ENCODE peak calls at places on chromosome 13, in nine cellular contexts. R is transverse colon; B is colonic mucosa; M is IMR-90; U is effector memory CD4-positive, alpha-beta T cell; T is neuronal stem cell; O is GM23338; L is fibroblast of lung; N is breast epithelium. J is an unnamed sample. For H3K4me1, the result is how much of the 10 kb centered on the place peaks cover.

GRCh38 chr13:84362777-84363176 is 480.5 kb upstream of the SLITRK1 start:
- DNase-seq in R (no peak), B (no peak), M (no peak), U (no peak), T (no peak), O (peak), L (peak), N (no peak), J (no peak)

GRCh38 chr13:78610381-78610883 is 7.1 kb upstream of the POU4F1 start:
- DNase-seq in R (no peak), B (no peak), M (peak), U (no peak), T (no peak), O (no peak), L (peak), N (no peak), J (peak)

GRCh38 chr13:48600374-48601364 is 53.1 kb upstream of the CYSLTR2 start:
- DNase-seq in R (no peak), B (no peak), M (peak), U (no peak), T (no peak), O (no peak), L (peak), N (no peak), J (no peak)

GRCh38 chr13:85724554-85725432 is 74.4 kb downstream of the SLITRK6 start:
- DNase-seq in R (no peak), B (no peak), M (peak), U (no peak), T (no peak), O (no peak), L (no peak), N (no peak), J (no peak)

GRCh38 chr13:45833663-45834062 is 17.9 kb downstream of the SIAH3 start:
- DNase-seq in R (no peak), B (no peak), M (peak), U (no peak), T (no peak), O (no peak), L (peak), N (peak), J (no peak)

GRCh38 chr13:28707629-28708427 is 10.9 kb downstream of the SLC46A3 start:
- DNase-seq in R (no peak), B (no peak), M (peak), U (no peak), T (no peak), O (no peak), L (peak), N (no peak), J (no peak)

GRCh38 chr13:48653074-48654054 is at the start of gene CYSLTR2:
- DNase-seq in R (no peak), B (no peak), M (peak), U (no peak), T (no peak), O (peak), L (peak), N (no peak), J (peak)

GRCh38 chr13:31767175-31767900 is 28.0 kb downstream of the RXFP2 start:
- DNase-seq in R (no peak), B (no peak), M (peak), U (no peak), T (no peak), O (no peak), L (peak), N (peak), J (no peak)

GRCh38 chr13:114063545-114064515 is 68.6 kb downstream of the RASA3 start:
- DNase-seq in R (peak), B (no peak), M (peak), U (no peak), T (no peak), O (no peak), L (peak), N (peak), J (no peak)

GRCh38 chr13:91381371-91381770 is 17.1 kb upstream of the GPC5 start:
- DNase-seq in R (no peak), B (no peak), M (peak), U (no peak), T (no peak), O (no peak), L (peak), N (no peak), J (peak)

GRCh38 chr13:111911754-111912452 is 155.0 kb upstream of the SOX1 start:
- DNase-seq in R (no peak), B (peak), M (no peak), U (no peak), T (no peak), O (no peak), L (no peak), N (peak), J (no peak)

GRCh38 chr13:111480976-111481375 is 160.5 kb downstream of the TEX29 start:
- DNase-seq in R (no peak), B (no peak), M (no peak), U (no peak), T (no peak), O (no peak), L (no peak), N (no peak), J (no peak)

GRCh38 chr13:46656786-46657185 is 103.8 kb downstream of the LRCH1 start:
- DNase-seq in R (no peak), B (no peak), M (no peak), U (no peak), T (no peak), O (no peak), L (no peak), N (no peak), J (no peak)

GRCh38 chr13:41058229-41059070 is 2.9 kb upstream of the WBP4 start:
- DNase-seq in R (no peak), B (no peak), M (peak), U (no peak), T (no peak), O (no peak), L (peak), N (no peak), J (no peak)

GRCh38 chr13:112171570-112171965 is 104.6 kb downstream of the SOX1 start:
- DNase-seq in R (no peak), B (no peak), M (no peak), U (no peak), T (no peak), O (no peak), L (no peak), N (no peak), J (no peak)

GRCh38 chr13:72383646-72384045 is 343.8 kb downstream of the MZT1 start:
- DNase-seq in R (no peak), B (no peak), M (no peak), U (no peak), T (no peak), O (no peak), L (no peak), N (no peak), J (no peak)

GRCh38 chr13:114131581-114132418 is 623 bp downstream of the RASA3 start:
- DNase-seq in R (no peak), B (no peak), M (no peak), U (no peak), T (no peak), O (peak), L (peak), N (no peak), J (peak)

GRCh38 chr13:48728876-48729275 is 75.1 kb downstream of the CYSLTR2 start:
- DNase-seq in R (no peak), B (no peak), M (no peak), U (no peak), T (no peak), O (no peak), L (peak), N (no peak), J (no peak)

GRCh38 chr13:78339927-78340326 is 263.4 kb downstream of the POU4F1 start:
- DNase-seq in R (no peak), B (no peak), M (no peak), U (no peak), T (no peak), O (no peak), L (no peak), N (no peak), J (no peak)

GRCh38 chr13:27622102-27622820 is 569 bp downstream of the POLR1D start:
- DNase-seq in R (peak), B (no peak), M (peak), U (no peak), T (no peak), O (no peak), L (no peak), N (no peak), J (no peak)

GRCh38 chr13:92303428-92303827 is 905.0 kb downstream of the GPC5 start:
- DNase-seq in R (no peak), B (no peak), M (peak), U (no peak), T (no peak), O (no peak), L (peak), N (no peak), J (no peak)

GRCh38 chr13:112643759-112644459 is 45.9 kb upstream of the ATP11A start:
- DNase-seq in R (no peak), B (no peak), M (no peak), U (no peak), T (no peak), O (no peak), L (no peak), N (no peak), J (no peak)

GRCh38 chr13:44768233-44768632 is 192.1 kb upstream of the TSC22D1 start:
- DNase-seq in R (no peak), B (no peak), M (no peak), U (peak), T (no peak), O (no peak), L (no peak), N (no peak), J (no peak)

GRCh38 chr13:113064534-113065405 is 40.8 kb upstream of the F7 start:
- DNase-seq in R (no peak), B (no peak), M (peak), U (no peak), T (no peak), O (no peak), L (peak), N (no peak), J (peak)

GRCh38 chr13:68523838-68524424 is 1293.8 kb upstream of the PCDH9 start:
- DNase-seq in R (no peak), B (no peak), M (no peak), U (no peak), T (no peak), O (no peak), L (no peak), N (no peak), J (no peak)

GRCh38 chr13:112783135-112783945 is 93.5 kb downstream of the ATP11A start:
- DNase-seq in R (no peak), B (no peak), M (peak), U (no peak), T (no peak), O (no peak), L (peak), N (no peak), J (no peak)

GRCh38 chr13:28637714-28638355 is 21.1 kb upstream of the POMP start:
- DNase-seq in R (no peak), B (no peak), M (no peak), U (no peak), T (no peak), O (peak), L (no peak), N (no peak), J (no peak)

GRCh38 chr13:45136741-45137500 is 16.6 kb downstream of the GTF2F2 start:
- DNase-seq in R (no peak), B (no peak), M (no peak), U (no peak), T (no peak), O (peak), L (no peak), N (no peak), J (no peak)

GRCh38 chr13:42101821-42102580 is 53.6 kb downstream of the DGKH start:
- DNase-seq in R (no peak), B (no peak), M (no peak), U (no peak), T (no peak), O (no peak), L (peak), N (no peak), J (no peak)

GRCh38 chr13:95087746-95088305 is 213.4 kb downstream of the ABCC4 start:
- DNase-seq in R (no peak), B (no peak), M (peak), U (no peak), T (no peak), O (no peak), L (peak), N (no peak), J (no peak)

GRCh38 chr13:51626749-51627148 is 42.5 kb downstream of the WDFY2 start:
- DNase-seq in R (no peak), B (no peak), M (no peak), U (no peak), T (no peak), O (no peak), L (no peak), N (peak), J (no peak)

GRCh38 chr13:108269601-108270328 is at the start of gene TNFSF13B:
- DNase-seq in R (peak), B (peak), M (peak), U (no peak), T (no peak), O (peak), L (peak), N (no peak), J (peak)
- H3K4me3 ChIP-seq in R (peak), B (peak), M (peak), U (peak), T (no peak), O (no peak), L (peak), N (peak), J (no peak)

DNA sequence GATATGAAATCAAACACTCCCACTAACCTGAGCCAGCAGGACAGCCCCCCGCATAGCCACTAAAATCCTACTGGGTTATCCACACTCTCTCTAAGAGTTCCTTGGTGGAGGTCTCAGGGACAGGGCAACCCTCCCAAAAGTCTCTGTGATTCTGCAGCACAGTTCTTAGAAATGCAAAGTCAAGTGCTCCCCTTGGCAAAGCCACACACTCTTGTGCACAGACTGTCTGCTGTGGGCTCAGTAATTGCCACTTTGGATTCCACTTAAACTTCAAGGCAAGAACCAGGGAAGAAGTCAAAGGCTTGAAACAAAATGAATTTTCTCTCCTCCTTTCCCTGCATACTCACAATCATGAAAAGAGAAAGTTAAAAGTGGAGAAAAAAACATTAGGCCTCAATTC is 61.5 kb downstream of the DOCK9 start:
- DNase-seq in R (no peak), B (no peak), M (no peak), U (no peak), T (no peak), O (no peak), L (no peak), N (no peak), J (no peak)
- H3K4me1 ChIP-seq in R (under half), B (under half), M (under half), U (under half), T (under half), O (under half), L (under half), N (under half), J (under half)

GRCh38 chr13:24165746-24166145 is 5.2 kb downstream of the SPATA13 start:
- DNase-seq in R (no peak), B (no peak), M (peak), U (no peak), T (no peak), O (no peak), L (peak), N (no peak), J (no peak)

GRCh38 chr13:24161010-24161775 is 673 bp downstream of the SPATA13 start:
- DNase-seq in R (peak), B (peak), M (no peak), U (peak), T (no peak), O (peak), L (peak), N (no peak), J (no peak)

GRCh38 chr13:24161980-24162517 is 1.5 kb downstream of the SPATA13 start:
- DNase-seq in R (peak), B (peak), M (no peak), U (no peak), T (no peak), O (no peak), L (no peak), N (peak), J (no peak)

GRCh38 chr13:24159921-24160324 is 597 bp upstream of the SPATA13 start:
- DNase-seq in R (no peak), B (no peak), M (no peak), U (no peak), T (no peak), O (peak), L (peak), N (no peak), J (no peak)

DNA sequence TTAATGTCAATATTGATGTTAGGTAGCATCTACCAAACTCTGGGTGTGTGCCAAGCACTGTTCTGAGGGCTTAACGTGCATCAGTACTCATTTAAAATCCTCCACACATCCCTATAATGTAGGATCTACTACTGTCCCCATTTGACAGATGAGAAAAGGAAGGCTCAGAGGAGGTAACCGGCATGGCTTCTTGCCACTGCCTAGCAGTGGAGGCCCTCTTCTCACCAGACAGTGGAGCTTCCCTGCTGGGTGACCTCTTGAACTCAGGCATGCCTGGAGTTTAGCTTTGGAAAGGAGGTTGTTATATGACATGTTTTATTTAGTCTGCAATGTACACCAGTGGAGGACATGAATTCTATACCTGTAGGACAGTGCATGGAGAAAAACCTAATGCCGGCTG is 2.1 kb downstream of the SPATA13 start:
- DNase-seq in R (no peak), B (no peak), M (no peak), U (no peak), T (no peak), O (no peak), L (no peak), N (no peak), J (no peak)
- H3K4me3 ChIP-seq in R (peak), B (peak), M (no peak), U (no peak), T (no peak), O (peak), L (no peak), N (peak), J (no peak)

DNA sequence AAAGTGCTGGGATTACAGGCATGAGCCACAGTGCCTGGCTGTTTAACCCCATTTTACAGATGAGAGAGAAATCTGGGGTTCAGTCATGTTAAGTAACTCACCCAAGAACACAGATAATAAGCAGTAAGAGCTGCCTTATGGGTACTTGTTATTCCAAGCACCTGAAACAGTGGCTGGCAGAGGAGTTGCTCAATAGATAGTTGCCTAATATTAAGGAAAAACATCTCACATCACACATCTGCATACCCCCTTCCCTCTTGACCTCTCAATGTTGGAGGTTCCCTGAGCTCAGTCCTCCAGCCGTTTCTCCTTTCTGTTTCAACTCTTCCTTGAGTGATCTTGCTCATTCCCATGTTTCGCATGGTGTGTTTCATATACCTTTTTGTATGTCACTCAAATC is 401.9 kb downstream of the KLF12 start:
- DNase-seq in R (no peak), B (no peak), M (no peak), U (no peak), T (no peak), O (no peak), L (no peak), N (no peak), J (no peak)
- H3K4me1 ChIP-seq in R (under half), B (under half), M (under half), U (under half), T (under half), O (under half), L (under half), N (under half), J (under half)

GRCh38 chr13:52851153-52851962 is 2.9 kb upstream of the PCDH8 start:
- DNase-seq in R (peak), B (peak), M (no peak), U (no peak), T (peak), O (peak), L (peak), N (no peak), J (peak)
- H3K4me3 ChIP-seq in R (peak), B (peak), M (peak), U (peak), T (peak), O (peak), L (peak), N (peak), J (peak)

GRCh38 chr13:26021516-26021915 is 30.3 kb downstream of the SHISA2 start:
- DNase-seq in R (no peak), B (no peak), M (no peak), U (no peak), T (no peak), O (no peak), L (peak), N (no peak), J (no peak)
- H3K4me1 ChIP-seq in R (under half), B (under half), M (under half), U (under half), T (under half), O (under half), L (under half), N (under half), J (half or more)

DNA sequence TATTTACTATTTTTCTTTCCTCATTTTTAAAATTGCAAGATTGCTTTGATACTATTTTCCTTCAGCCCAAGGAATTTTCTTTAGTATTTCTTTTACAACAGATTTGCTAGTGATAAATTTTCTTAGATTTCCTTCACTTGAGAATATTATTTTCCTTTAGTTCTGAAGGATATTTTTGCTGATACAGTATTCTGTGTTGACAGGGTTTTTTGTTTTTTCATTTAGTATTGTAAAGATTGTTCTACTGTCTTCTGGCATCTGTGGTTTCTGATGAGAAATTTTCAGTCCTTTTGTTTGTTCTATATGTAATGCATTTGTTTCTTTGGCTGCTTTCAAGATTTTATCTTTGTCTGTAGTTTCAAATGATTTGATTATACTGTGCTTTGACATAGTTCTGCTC is 20.7 kb downstream of the RAP2A start:
- DNase-seq in R (no peak), B (no peak), M (no peak), U (no peak), T (no peak), O (no peak), L (no peak), N (no peak), J (no peak)
- H3K4me3 ChIP-seq in R (no peak), B (no peak), M (no peak), U (no peak), T (no peak), O (no peak), L (no peak), N (no peak), J (no peak)

J was measured in cardiac muscle cell.